ENCODE peak calls at places on chromosomes 12 and 14, in six cellular contexts. G is gastrocnemius medialis, T is body of pancreas, A is stomach, D is ovary, U is tibial nerve. W is an unnamed sample.
A peak's percentile ranks its signal among the peaks of the same experiment; 100 is the strongest.

GRCh38 chr14:32821989-32822653 is 116.6 kb upstream of the NPAS3 start:
- DNase-seq in G (no peak), T (no peak), A (no peak), D (no peak), U (no peak), W (no peak)

GRCh38 chr12:2284857-2285256 is 232.1 kb downstream of the CACNA1C start:
- DNase-seq in G (peak; percentile 48), T (peak; percentile 44), A (peak; percentile 66), D (peak; percentile 81), U (peak; percentile 63), W (peak; percentile 52)

GRCh38 chr12:52006726-52007157 is at the start of gene TAMALIN:
- DNase-seq in G (peak; percentile 39), T (peak; percentile 57), A (peak; percentile 70), D (peak; percentile 88), U (peak; percentile 53), W (peak; percentile 62)

GRCh38 chr14:68476212-68476964 is 316.5 kb downstream of the ZFP36L1 start:
- DNase-seq in G (peak; percentile 89), T (peak; percentile 64), A (no peak), D (no peak), U (peak; percentile 79), W (no peak)

GRCh38 chr14:68952544-68953535 is 26.3 kb downstream of the ACTN1 start:
- DNase-seq in G (no peak), T (no peak), A (no peak), D (peak; percentile 63), U (peak; percentile 53), W (no peak)

GRCh38 chr12:132246997-132247717 is 82.2 kb downstream of the GALNT9 start:
- DNase-seq in G (no peak), T (no peak), A (no peak), D (no peak), U (no peak), W (no peak)

GRCh38 chr14:37583358-37584210 is 11.5 kb downstream of the FOXA1 start:
- DNase-seq in G (no peak), T (no peak), A (no peak), D (no peak), U (no peak), W (no peak)

GRCh38 chr12:60209933-60210332 is 614.1 kb downstream of the SLC16A7 start:
- DNase-seq in G (no peak), T (no peak), A (no peak), D (no peak), U (no peak), W (no peak)

GRCh38 chr12:90938451-90938850 is 16.5 kb downstream of the CCER1 start:
- DNase-seq in G (no peak), T (no peak), A (no peak), D (no peak), U (no peak), W (no peak)

GRCh38 chr14:32081901-32082300 is 4.8 kb downstream of the ARHGAP5 start:
- DNase-seq in G (no peak), T (no peak), A (no peak), D (no peak), U (no peak), W (no peak)

GRCh38 chr12:94053676-94054075 is 94.7 kb upstream of the PLXNC1 start:
- DNase-seq in G (no peak), T (no peak), A (no peak), D (no peak), U (no peak), W (no peak)

GRCh38 chr14:51651388-51652167 is at the start of gene FRMD6:
- DNase-seq in G (peak; percentile 75), T (peak; percentile 79), A (peak; percentile 76), D (peak; percentile 90), U (peak; percentile 71), W (peak; percentile 81)

GRCh38 chr14:64053694-64054669 is 201.2 kb downstream of the SYNE2 start:
- DNase-seq in G (no peak), T (no peak), A (no peak), D (no peak), U (no peak), W (no peak)

GRCh38 chr12:87967871-87968270 is 61.3 kb downstream of the C12orf50 start:
- DNase-seq in G (no peak), T (no peak), A (no peak), D (no peak), U (no peak), W (no peak)

GRCh38 chr14:58663494-58664111 is 25.8 kb downstream of the DACT1 start:
- DNase-seq in G (no peak), T (no peak), A (no peak), D (peak; percentile 44), U (no peak), W (no peak)

GRCh38 chr14:69963966-69964365 is 84.8 kb downstream of the SMOC1 start:
- DNase-seq in G (no peak), T (no peak), A (no peak), D (no peak), U (no peak), W (no peak)

GRCh38 chr14:36430169-36430568 is 89.9 kb downstream of the NKX2-1 start:
- DNase-seq in G (no peak), T (no peak), A (no peak), D (no peak), U (no peak), W (no peak)

DNA sequence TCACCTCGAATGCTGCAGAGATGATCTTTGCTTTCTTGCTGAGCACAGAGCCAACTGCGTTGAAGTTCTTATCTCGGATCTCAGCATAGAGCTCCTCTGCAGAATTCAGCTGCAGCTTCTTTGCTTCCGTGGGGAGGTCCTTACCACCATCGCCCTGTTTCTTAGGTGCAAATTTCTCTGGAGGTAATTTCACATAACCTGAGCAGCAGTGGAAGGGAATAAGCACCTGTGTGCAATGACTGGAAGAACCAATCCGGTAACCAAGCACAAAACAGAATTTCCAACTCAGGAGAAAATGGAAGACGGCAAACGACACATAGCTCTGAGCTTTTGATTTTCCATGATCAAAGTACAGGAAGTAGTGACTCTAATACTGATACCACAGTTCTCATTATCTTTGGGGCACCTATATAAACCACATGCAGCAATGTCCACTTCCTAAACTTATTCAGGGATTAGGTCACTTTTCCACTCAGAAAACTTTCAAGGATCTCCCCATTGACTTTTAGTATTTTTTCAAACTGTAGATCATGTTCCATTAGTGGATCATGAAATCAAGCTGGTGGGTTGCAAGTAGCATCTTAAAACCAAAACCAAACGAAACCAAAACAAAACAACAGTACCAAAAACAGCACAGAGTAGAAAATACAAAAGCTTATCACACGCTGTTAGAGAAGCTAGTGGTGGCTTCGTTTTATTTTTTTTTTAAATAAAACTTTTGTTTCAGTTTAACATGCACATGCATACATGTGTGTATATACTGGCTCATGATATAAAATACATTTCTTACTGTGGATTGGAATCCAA is 18.9 kb upstream of the DIABLO start:
- DNase-seq in G (no peak), T (no peak), A (no peak), D (no peak), U (no peak), W (no peak)
- H3K27ac ChIP-seq in G (no peak overlapping the region), T (no peak overlapping the region), A (no peak overlapping the region), D (no peak overlapping the region), U (no peak overlapping the region), W (no peak overlapping the region)

DNA sequence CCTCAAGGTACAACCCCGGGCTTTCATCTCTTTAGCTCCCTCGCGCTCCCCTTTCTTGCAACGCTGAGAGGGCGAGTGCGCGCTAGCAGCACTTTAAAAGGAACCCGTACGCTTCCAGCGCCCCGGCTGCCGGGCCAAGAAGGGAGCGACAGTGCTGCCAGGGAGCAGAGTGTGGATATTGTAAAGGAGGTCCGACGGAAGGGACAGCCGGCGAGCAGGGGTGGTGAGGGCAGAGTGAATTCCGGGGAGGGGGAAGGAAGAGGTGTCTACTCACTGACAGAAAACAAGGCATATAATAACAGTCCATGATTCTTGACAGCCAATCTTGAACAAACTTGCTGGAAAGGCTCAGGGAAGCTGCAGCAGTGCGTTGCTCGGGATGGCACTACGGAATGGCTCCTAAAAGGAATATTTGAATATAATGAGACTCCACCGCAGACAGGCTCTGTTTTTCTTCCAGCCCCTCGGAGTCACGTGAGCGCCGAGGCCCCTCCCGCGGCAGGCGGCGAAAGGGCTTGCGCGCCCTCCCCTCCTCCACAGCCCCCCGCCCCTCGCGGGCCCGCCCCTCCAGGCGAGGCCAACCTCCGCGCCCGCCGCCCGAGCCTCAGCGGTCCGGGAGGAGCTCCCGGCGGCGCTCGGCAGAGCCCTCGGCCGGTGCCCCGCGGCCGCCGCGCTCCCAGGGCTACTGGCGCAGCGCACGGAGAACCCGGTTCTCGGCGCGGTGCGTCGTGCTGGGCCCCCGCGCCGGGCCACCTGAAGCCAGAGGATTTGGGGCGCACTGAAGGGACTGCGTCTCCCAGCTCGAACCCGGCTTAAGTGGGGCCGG is 3.4 kb downstream of the BMP4 start:
- DNase-seq in G (peak; percentile 68), T (peak; percentile 63), A (peak; percentile 69), D (peak; percentile 93), U (peak; percentile 80), W (peak; percentile 72)
- TF ChIP-seq POLR2A in G (peak; percentile 73), T (peak; percentile 56), A (no peak), D (peak; percentile 95), U (peak; percentile 89), W (no peak)

GRCh38 chr12:501722-502447 is 42.1 kb downstream of the B4GALNT3 start:
- DNase-seq in G (peak; percentile 62), T (no peak), A (peak; percentile 25), D (no peak), U (no peak), W (no peak)
- H3K27ac ChIP-seq in G (peak overlapping the region; percentile 74), T (no peak overlapping the region), A (peak overlapping the region; percentile 90), D (no peak overlapping the region), U (no peak overlapping the region), W (no peak overlapping the region)

GRCh38 chr12:113401066-113402000 is 2.4 kb downstream of the SDS start:
- DNase-seq in G (no peak), T (no peak), A (no peak), D (no peak), U (no peak), W (no peak)

GRCh38 chr12:113400362-113400761 is 3.3 kb downstream of the SDS start:
- DNase-seq in G (no peak), T (no peak), A (no peak), D (no peak), U (no peak), W (no peak)

GRCh38 chr12:113402586-113403260 is 964 bp downstream of the SDS start:
- DNase-seq in G (no peak), T (no peak), A (no peak), D (no peak), U (no peak), W (no peak)

GRCh38 chr12:113405687-113406086 is 2.0 kb upstream of the SDS start:
- DNase-seq in G (no peak), T (no peak), A (no peak), D (no peak), U (no peak), W (no peak)

DNA sequence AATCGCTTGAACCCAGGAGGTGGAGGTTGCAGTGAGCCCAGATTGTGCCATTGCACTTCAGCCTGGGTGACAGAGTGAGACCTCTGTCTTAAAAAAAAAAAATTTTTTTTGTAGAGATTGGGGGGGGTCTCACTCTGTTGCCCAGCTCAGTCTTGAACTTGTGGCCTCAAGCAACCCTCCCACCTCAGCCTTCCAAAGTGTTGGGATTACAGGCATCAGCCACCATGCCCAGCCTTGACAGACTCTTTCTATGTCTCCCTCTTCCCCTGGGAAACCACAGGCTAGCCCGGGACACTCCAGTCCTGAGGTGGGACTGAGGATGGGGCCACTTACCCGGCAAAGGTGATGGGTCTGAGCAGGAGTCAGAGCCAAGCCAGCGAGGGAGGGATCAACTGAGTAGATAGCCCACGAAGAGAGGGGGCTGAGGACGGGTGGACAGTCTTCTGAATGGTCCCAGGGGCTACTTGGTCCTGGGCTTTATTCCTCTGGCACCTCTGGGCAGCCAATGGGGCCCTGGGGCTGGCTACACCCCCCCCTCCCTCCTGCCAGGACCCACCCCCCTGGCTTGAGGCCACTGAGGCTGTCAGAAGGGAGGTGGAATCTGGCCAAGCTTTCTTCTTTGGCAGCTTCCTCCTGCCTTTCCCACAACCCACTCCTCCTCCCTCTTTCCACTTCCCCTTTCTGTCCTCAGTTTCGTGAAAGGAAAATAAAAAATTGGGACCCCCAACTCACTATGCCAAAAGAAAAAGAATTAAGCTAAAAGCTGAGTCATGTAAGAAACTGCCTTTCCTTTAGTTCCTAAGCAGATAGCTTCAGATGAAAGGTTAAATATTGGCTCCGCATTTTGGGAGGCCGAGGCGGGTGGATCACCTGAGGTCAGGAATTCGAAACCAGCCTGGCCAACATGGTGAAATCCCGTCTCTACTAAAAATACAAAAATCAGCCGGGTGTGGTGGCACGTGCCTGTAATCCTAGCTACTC is at the start of gene SDS:
- DNase-seq in G (peak; percentile 34), T (peak; percentile 61), A (peak; percentile 31), D (peak; percentile 75), U (peak; percentile 35), W (no peak)
- TF ChIP-seq POLR2A in G (no peak), T (no peak), A (no peak), D (no peak), U (no peak), W (no peak)